ENCODE peak calls at places on chromosomes 5 and 9, in ten cellular contexts. Y is mucosa of descending colon, K is dorsolateral prefrontal cortex, Z is MCF 10A, N is AG10803, G is HCT116, J is stomach, F is osteocyte, H is RWPE1, W is cardiac fibroblast. I is an unnamed sample.

GRCh38 chr5:72179816-72180440 is 72.7 kb downstream of the MAP1B start:
- DNase-seq in F (no peak), H (no peak), K (no peak), Y (no peak), N (peak), Z (peak), G (no peak), W (no peak), J (no peak), I (no peak)

GRCh38 chr9:112061152-112061740 is 113.9 kb downstream of the SUSD1 start:
- DNase-seq in G (peak), J (peak), Z (peak), Y (no peak), H (peak), F (no peak), N (peak), K (no peak), W (peak), I (no peak)

GRCh38 chr5:151591144-151591819 is at the start of gene FAT2:
- DNase-seq in H (peak), N (no peak), Y (no peak), J (no peak), F (no peak), W (no peak), Z (peak), K (no peak), G (no peak), I (peak)

GRCh38 chr5:36878421-36879088 is 2.0 kb downstream of the NIPBL start:
- DNase-seq in Y (no peak), H (peak), N (peak), K (no peak), F (no peak), Z (peak), G (no peak), J (no peak), W (peak), I (peak)

GRCh38 chr5:138717399-138717798 is 35.8 kb upstream of the CTNNA1 start:
- DNase-seq in H (no peak), Z (no peak), W (no peak), N (no peak), J (no peak), G (no peak), F (no peak), Y (no peak), K (no peak), I (no peak)

GRCh38 chr5:170306381-170306790 is 8.8 kb upstream of the LCP2 start:
- DNase-seq in N (peak), K (no peak), H (peak), Z (peak), W (peak), G (no peak), J (peak), F (no peak), Y (no peak), I (no peak)

GRCh38 chr5:180467576-180467975 is 26.6 kb upstream of the CNOT6 start:
- DNase-seq in H (no peak), G (no peak), Y (no peak), Z (no peak), W (no peak), K (no peak), F (no peak), N (no peak), J (no peak), I (no peak)

GRCh38 chr5:149747141-149747832 is 17.2 kb downstream of the PPARGC1B start:
- DNase-seq in F (no peak), Z (peak), H (peak), Y (peak), N (no peak), J (peak), G (peak), K (no peak), W (no peak), I (no peak)

GRCh38 chr5:143887302-143887638 is 75.3 kb downstream of the HMHB1 start:
- DNase-seq in J (no peak), G (no peak), W (peak), F (peak), Y (no peak), N (peak), H (peak), Z (peak), K (peak), I (no peak)

GRCh38 chr5:72234265-72234700 is 85.8 kb downstream of the MRPS27 start:
- DNase-seq in H (peak), F (no peak), J (no peak), K (no peak), N (peak), W (peak), Z (peak), G (no peak), Y (no peak), I (no peak)

GRCh38 chr5:119537704-119538103 is 85.4 kb downstream of the HSD17B4 start:
- DNase-seq in J (peak), H (peak), Z (peak), K (no peak), G (no peak), Y (no peak), W (peak), N (no peak), F (no peak), I (no peak)

GRCh38 chr9:72997387-72997995 is 44.6 kb upstream of the ALDH1A1 start:
- DNase-seq in H (no peak), K (no peak), Z (no peak), Y (peak), J (no peak), N (no peak), W (no peak), G (no peak), F (no peak), I (no peak)

GRCh38 chr5:151005187-151005974 is 15.0 kb upstream of the GPX3 start:
- DNase-seq in K (no peak), Z (no peak), F (no peak), Y (no peak), W (no peak), G (peak), H (no peak), N (no peak), J (no peak), I (no peak)

GRCh38 chr5:107269256-107269655 is 401.5 kb downstream of the EFNA5 start:
- DNase-seq in W (no peak), Z (no peak), Y (no peak), J (no peak), K (no peak), F (no peak), G (no peak), H (no peak), N (no peak), I (no peak)
- TF ChIP-seq CTCF in W (no peak), Z (no peak), Y (no peak), J (no peak), K (no peak), F (no peak), G (no peak), H (no peak), N (no peak), I (no peak)

GRCh38 chr5:145908206-145908945 is 28.0 kb upstream of the SH3RF2 start:
- DNase-seq in H (peak), W (no peak), N (no peak), Z (peak), J (no peak), F (no peak), Y (no peak), K (no peak), G (peak), I (no peak)
- TF ChIP-seq CTCF in H (no peak), W (peak), N (peak), Z (peak), J (no peak), F (peak), Y (no peak), K (no peak), G (peak), I (no peak)

DNA sequence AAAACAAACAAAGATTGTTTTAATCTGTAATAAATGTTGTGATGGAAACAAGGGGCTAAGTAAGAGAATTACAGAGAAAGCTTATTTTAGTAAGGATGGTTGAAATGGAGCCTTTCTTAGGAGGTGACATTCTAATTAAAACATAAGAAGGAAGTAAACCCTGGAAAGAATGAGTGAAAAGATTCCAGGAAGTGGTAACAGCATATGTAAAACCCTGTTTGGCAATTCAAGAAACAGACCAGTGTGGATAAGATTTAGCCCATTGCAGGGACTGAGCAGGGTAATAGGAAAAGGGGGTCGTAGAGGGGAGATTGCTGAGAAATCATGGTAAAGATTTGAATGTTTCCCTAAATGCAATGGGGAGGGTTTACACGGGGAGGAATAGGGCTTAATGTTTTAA is 21.6 kb upstream of the PIP5K1B start:
- DNase-seq in Z (no peak), W (no peak), J (no peak), N (no peak), Y (no peak), H (no peak), G (no peak), K (no peak), F (no peak), I (no peak)
- TF ChIP-seq CTCF in Z (no peak), W (no peak), J (no peak), N (no peak), Y (no peak), H (no peak), G (no peak), K (no peak), F (no peak), I (no peak)

DNA sequence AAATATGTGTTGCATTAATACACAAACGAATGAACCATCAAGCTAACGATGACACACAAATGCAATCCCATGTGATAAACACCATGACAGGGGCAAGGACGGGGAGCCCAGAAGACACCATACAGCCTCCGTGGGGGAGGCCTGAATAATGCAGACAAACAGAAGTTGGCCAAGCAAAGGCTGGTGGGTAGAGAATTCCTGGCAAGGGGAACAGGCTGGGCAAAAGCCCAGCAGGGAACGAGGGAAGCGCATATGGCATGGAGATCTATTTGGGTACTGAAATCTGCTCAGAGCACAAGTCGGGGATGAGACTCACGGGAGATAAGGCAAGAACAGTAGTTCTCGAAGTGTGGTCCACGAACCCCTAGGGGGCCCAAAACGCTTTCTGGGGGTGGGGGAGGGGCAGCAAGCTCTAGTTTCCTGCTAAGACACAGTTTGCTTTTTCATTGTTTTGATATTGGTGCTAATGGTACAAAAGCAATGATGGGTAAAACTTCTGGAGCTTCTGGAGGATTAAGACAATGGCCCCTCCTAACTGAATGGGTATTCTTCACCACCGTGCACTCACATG is 42.9 kb upstream of the FBXW11 start:
- DNase-seq in Z (no peak), Y (no peak), W (no peak), N (no peak), K (peak), F (no peak), H (no peak), J (no peak), G (no peak), I (no peak)
- TF ChIP-seq CTCF in Z (no peak), Y (no peak), W (no peak), N (no peak), K (no peak), F (no peak), H (no peak), J (no peak), G (no peak), I (no peak)

DNA sequence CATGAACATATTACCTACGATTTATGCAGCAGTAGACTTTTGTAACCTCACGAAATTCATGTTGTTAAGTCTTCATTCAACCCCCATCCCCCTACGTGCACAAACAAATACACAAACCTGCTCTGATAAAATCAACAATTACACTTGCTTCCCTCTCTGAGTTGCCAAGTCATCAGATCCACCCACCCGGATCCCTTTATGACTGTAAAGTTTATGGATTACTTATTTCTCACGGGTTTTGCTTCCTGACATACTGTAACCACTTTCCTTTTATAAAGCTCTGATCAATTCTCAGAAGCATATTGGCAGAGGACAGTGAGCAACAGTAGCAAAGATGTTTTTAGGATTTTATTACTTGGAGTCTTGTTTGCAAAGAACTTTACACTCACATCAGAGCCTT is 70.5 kb downstream of the MLLT3 start:
- DNase-seq in J (no peak), Y (no peak), H (no peak), W (no peak), F (no peak), Z (no peak), K (no peak), N (no peak), G (no peak), I (no peak)
- TF ChIP-seq CTCF in J (no peak), Y (no peak), H (no peak), W (no peak), F (no peak), Z (no peak), K (no peak), N (no peak), G (no peak), I (no peak)